ENCODE peak calls at places on chromosomes 5 and 9, in seven cellular contexts. M is GDM1, V is endothelial cell, G is Ammon's horn, N is AG10803, K is AG09309, H is HCT116. U is an unnamed sample.

GRCh38 chr5:17440766-17441165 is 57.3 kb upstream of the TAF11L2 start:
- DNase-seq in M (no peak), V (no peak), G (no peak), N (peak), K (peak), H (no peak), U (no peak)

GRCh38 chr9:16247188-16247875 is 623.1 kb downstream of the BNC2 start:
- DNase-seq in M (no peak), V (no peak), G (no peak), N (peak), K (no peak), H (no peak), U (no peak)

GRCh38 chr9:6230037-6230778 is 14.6 kb downstream of the IL33 start:
- DNase-seq in M (no peak), V (no peak), G (no peak), N (no peak), K (no peak), H (no peak), U (no peak)

GRCh38 chr9:88076286-88077070 is 61.8 kb downstream of the SPATA31C2 start:
- DNase-seq in M (no peak), V (peak), G (peak), N (peak), K (no peak), H (peak), U (no peak)

GRCh38 chr5:50535393-50535792 is 94.3 kb upstream of the EMB start:
- DNase-seq in M (no peak), V (no peak), G (no peak), N (no peak), K (no peak), H (no peak), U (no peak)

GRCh38 chr9:133372144-133372543 is 3.7 kb downstream of the SURF4 start:
- DNase-seq in M (no peak), V (no peak), G (no peak), N (no peak), K (no peak), H (no peak), U (no peak)

GRCh38 chr9:18824095-18824666 is 208.8 kb downstream of the SAXO1 start:
- DNase-seq in M (no peak), V (no peak), G (no peak), N (no peak), K (no peak), H (no peak), U (no peak)

GRCh38 chr9:3001311-3001710 is 157.4 kb upstream of the PUM3 start:
- DNase-seq in M (no peak), V (no peak), G (no peak), N (peak), K (no peak), H (no peak), U (no peak)

U was measured in AG09319.